ENCODE peak calls at places on chromosomes 11 and 22, in six cellular contexts. One of them, this sample, is unnamed.

GRCh38 chr22:23838686-23839468 is at the start of gene DERL3:
- DNase-seq in naive thymus-derived CD8-positive, alpha-beta T cell: peak
- DNase-seq in T-cell: peak
- DNase-seq in heart right ventricle: peak
- DNase-seq in iris pigment epithelial cell: peak
- DNase-seq in GM12891: peak
- DNase-seq in this sample: peak

GRCh38 chr11:2131371-2132228 is 7.6 kb downstream of the IGF2 start:
- DNase-seq in heart right ventricle: no peak
- DNase-seq in GM12891: no peak
- DNase-seq in iris pigment epithelial cell: no peak
- DNase-seq in naive thymus-derived CD8-positive, alpha-beta T cell: no peak
- DNase-seq in T-cell: no peak
- DNase-seq in this sample: no peak

GRCh38 chr11:10975287-10975721 is 117.5 kb upstream of the ZBED5 start:
- DNase-seq in iris pigment epithelial cell: no peak
- DNase-seq in T-cell: no peak
- DNase-seq in GM12891: no peak
- DNase-seq in heart right ventricle: no peak
- DNase-seq in naive thymus-derived CD8-positive, alpha-beta T cell: no peak
- DNase-seq in this sample: no peak

GRCh38 chr11:130103296-130103814 is 33.7 kb downstream of the APLP2 start:
- DNase-seq in T-cell: no peak
- DNase-seq in iris pigment epithelial cell: peak
- DNase-seq in heart right ventricle: no peak
- DNase-seq in naive thymus-derived CD8-positive, alpha-beta T cell: no peak
- DNase-seq in GM12891: no peak
- DNase-seq in this sample: no peak

GRCh38 chr11:15816270-15816871 is 540.0 kb downstream of the SOX6 start:
- DNase-seq in iris pigment epithelial cell: peak
- DNase-seq in heart right ventricle: no peak
- DNase-seq in GM12891: no peak
- DNase-seq in T-cell: no peak
- DNase-seq in naive thymus-derived CD8-positive, alpha-beta T cell: no peak
- DNase-seq in this sample: no peak

GRCh38 chr22:30649430-30650007 is 13.9 kb downstream of the SLC35E4 start:
- DNase-seq in GM12891: peak
- DNase-seq in T-cell: no peak
- DNase-seq in naive thymus-derived CD8-positive, alpha-beta T cell: no peak
- DNase-seq in heart right ventricle: no peak
- DNase-seq in iris pigment epithelial cell: peak
- DNase-seq in this sample: peak

GRCh38 chr22:48438791-48439559 is 1388.7 kb downstream of the BRD1 start:
- DNase-seq in T-cell: no peak
- DNase-seq in iris pigment epithelial cell: no peak
- DNase-seq in heart right ventricle: no peak
- DNase-seq in GM12891: no peak
- DNase-seq in naive thymus-derived CD8-positive, alpha-beta T cell: no peak
- DNase-seq in this sample: no peak

GRCh38 chr11:103488021-103488420 is 378.8 kb downstream of the DYNC2H1 start:
- DNase-seq in iris pigment epithelial cell: peak
- DNase-seq in naive thymus-derived CD8-positive, alpha-beta T cell: no peak
- DNase-seq in T-cell: no peak
- DNase-seq in GM12891: no peak
- DNase-seq in heart right ventricle: no peak
- DNase-seq in this sample: no peak

GRCh38 chr11:61567286-61568061 is 13.4 kb downstream of the SYT7 start:
- DNase-seq in iris pigment epithelial cell: peak
- DNase-seq in GM12891: peak
- DNase-seq in naive thymus-derived CD8-positive, alpha-beta T cell: peak
- DNase-seq in heart right ventricle: peak
- DNase-seq in T-cell: peak
- DNase-seq in this sample: peak

GRCh38 chr11:80815752-80816453 is 1375.1 kb upstream of the TENM4 start:
- DNase-seq in naive thymus-derived CD8-positive, alpha-beta T cell: no peak
- DNase-seq in heart right ventricle: no peak
- DNase-seq in T-cell: no peak
- DNase-seq in GM12891: no peak
- DNase-seq in iris pigment epithelial cell: no peak
- DNase-seq in this sample: no peak

GRCh38 chr11:27679136-27680015 is 20.9 kb downstream of the BDNF start:
- DNase-seq in GM12891: no peak
- DNase-seq in iris pigment epithelial cell: peak
- DNase-seq in T-cell: no peak
- DNase-seq in heart right ventricle: no peak
- DNase-seq in naive thymus-derived CD8-positive, alpha-beta T cell: no peak
- DNase-seq in this sample: no peak

GRCh38 chr22:28023036-28023435 is 104.0 kb upstream of the PITPNB start:
- DNase-seq in T-cell: no peak
- DNase-seq in GM12891: no peak
- DNase-seq in naive thymus-derived CD8-positive, alpha-beta T cell: no peak
- DNase-seq in heart right ventricle: no peak
- DNase-seq in iris pigment epithelial cell: no peak
- DNase-seq in this sample: peak

GRCh38 chr11:78613053-78613813 is 38.6 kb upstream of the NARS2 start:
- DNase-seq in naive thymus-derived CD8-positive, alpha-beta T cell: no peak
- DNase-seq in heart right ventricle: no peak
- DNase-seq in iris pigment epithelial cell: no peak
- DNase-seq in GM12891: no peak
- DNase-seq in T-cell: no peak
- DNase-seq in this sample: no peak

This sample was measured in left ventricle myocardium inferior.